ENCODE peak calls at places on chromosomes 12 and 14, in eight cellular contexts. One of them, this sample, is unnamed.

GRCh38 chr14:99674064-99674650 is 9.9 kb upstream of the CYP46A1 start:
- DNase-seq in sigmoid colon: peak; percentile 40
- DNase-seq in IMR-90: no peak
- DNase-seq in neuronal stem cell: no peak
- DNase-seq in GM23248: no peak
- DNase-seq in HCT116: no peak
- DNase-seq in tibial nerve: no peak
- DNase-seq in adrenal gland: no peak
- DNase-seq in this sample: no peak

GRCh38 chr12:131067993-131068942 is 114.6 kb downstream of the ADGRD1 start:
- DNase-seq in sigmoid colon: peak; percentile 61
- DNase-seq in IMR-90: no peak
- DNase-seq in neuronal stem cell: no peak
- DNase-seq in GM23248: no peak
- DNase-seq in HCT116: no peak
- DNase-seq in tibial nerve: no peak
- DNase-seq in adrenal gland: no peak
- DNase-seq in this sample: no peak

GRCh38 chr12:102966200-102966941 is 8.9 kb downstream of the ASCL1 start:
- DNase-seq in sigmoid colon: no peak
- DNase-seq in IMR-90: no peak
- DNase-seq in neuronal stem cell: no peak
- DNase-seq in GM23248: no peak
- DNase-seq in HCT116: no peak
- DNase-seq in tibial nerve: no peak
- DNase-seq in adrenal gland: no peak
- DNase-seq in this sample: no peak

GRCh38 chr12:58804749-58805148 is 115.6 kb downstream of the LRIG3 start:
- DNase-seq in sigmoid colon: no peak
- DNase-seq in IMR-90: no peak
- DNase-seq in neuronal stem cell: no peak
- DNase-seq in GM23248: peak; percentile 13
- DNase-seq in HCT116: peak; percentile 7
- DNase-seq in tibial nerve: no peak
- DNase-seq in adrenal gland: no peak
- DNase-seq in this sample: no peak

GRCh38 chr14:33679461-33680225 is 271.2 kb downstream of the EGLN3 start:
- DNase-seq in sigmoid colon: no peak
- DNase-seq in IMR-90: peak; percentile 13
- DNase-seq in neuronal stem cell: peak; percentile 4
- DNase-seq in GM23248: peak; percentile 83
- DNase-seq in HCT116: no peak
- DNase-seq in tibial nerve: no peak
- DNase-seq in adrenal gland: no peak
- DNase-seq in this sample: no peak

GRCh38 chr12:6266431-6267006 is 44.0 kb upstream of the PLEKHG6 start:
- DNase-seq in sigmoid colon: no peak
- DNase-seq in IMR-90: no peak
- DNase-seq in neuronal stem cell: no peak
- DNase-seq in GM23248: no peak
- DNase-seq in HCT116: no peak
- DNase-seq in tibial nerve: no peak
- DNase-seq in adrenal gland: no peak
- DNase-seq in this sample: no peak

GRCh38 chr12:108616941-108617858 is 16.5 kb downstream of the SELPLG start:
- DNase-seq in sigmoid colon: no peak
- DNase-seq in IMR-90: no peak
- DNase-seq in neuronal stem cell: no peak
- DNase-seq in GM23248: no peak
- DNase-seq in HCT116: no peak
- DNase-seq in tibial nerve: no peak
- DNase-seq in adrenal gland: no peak
- DNase-seq in this sample: no peak

GRCh38 chr14:72443991-72444431 is 449.9 kb downstream of the DPF3 start:
- DNase-seq in sigmoid colon: no peak
- DNase-seq in IMR-90: no peak
- DNase-seq in neuronal stem cell: no peak
- DNase-seq in GM23248: no peak
- DNase-seq in HCT116: no peak
- DNase-seq in tibial nerve: no peak
- DNase-seq in adrenal gland: no peak
- DNase-seq in this sample: no peak

GRCh38 chr14:69845787-69846186 is 33.4 kb upstream of the SMOC1 start:
- DNase-seq in sigmoid colon: no peak
- DNase-seq in IMR-90: peak; percentile 4
- DNase-seq in neuronal stem cell: no peak
- DNase-seq in GM23248: peak; percentile 9
- DNase-seq in HCT116: no peak
- DNase-seq in tibial nerve: no peak
- DNase-seq in adrenal gland: no peak
- DNase-seq in this sample: no peak

GRCh38 chr12:49097381-49097780 is 2.8 kb upstream of the DHH start:
- DNase-seq in sigmoid colon: no peak
- DNase-seq in IMR-90: no peak
- DNase-seq in neuronal stem cell: no peak
- DNase-seq in GM23248: no peak
- DNase-seq in HCT116: no peak
- DNase-seq in tibial nerve: no peak
- DNase-seq in adrenal gland: peak; percentile 43
- DNase-seq in this sample: no peak

DNA sequence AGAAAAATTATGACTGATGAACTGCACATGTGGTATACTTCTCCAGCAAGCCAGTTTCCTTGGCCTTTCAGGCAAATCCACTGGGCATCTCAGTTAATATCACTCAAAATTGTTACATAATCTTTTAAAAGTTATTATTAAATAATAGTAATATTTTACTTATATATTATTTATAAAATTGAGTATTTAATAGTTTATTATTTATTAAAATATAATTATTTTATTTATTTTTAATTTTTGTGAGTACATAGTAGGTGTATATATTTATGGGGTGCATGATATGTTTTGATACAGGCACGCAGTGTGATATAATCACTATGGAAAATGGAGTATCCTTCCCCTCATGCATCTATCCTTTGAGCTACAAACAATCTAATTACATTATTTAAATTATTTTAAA is 384.1 kb upstream of the LRFN5 start:
- DNase-seq in sigmoid colon: no peak
- DNase-seq in IMR-90: no peak
- DNase-seq in neuronal stem cell: no peak
- DNase-seq in GM23248: no peak
- DNase-seq in HCT116: no peak
- DNase-seq in tibial nerve: no peak
- DNase-seq in adrenal gland: no peak
- DNase-seq in this sample: no peak
- H3K9me3 ChIP-seq in sigmoid colon: no peaks in the 10 kb centered on the region
- H3K9me3 ChIP-seq in IMR-90: no peaks in the 10 kb centered on the region
- H3K9me3 ChIP-seq in neuronal stem cell: no peaks in the 10 kb centered on the region
- H3K9me3 ChIP-seq in GM23248: no peaks in the 10 kb centered on the region
- H3K9me3 ChIP-seq in HCT116: no peaks in the 10 kb centered on the region
- H3K9me3 ChIP-seq in tibial nerve: no peaks in the 10 kb centered on the region
- H3K9me3 ChIP-seq in adrenal gland: no peaks in the 10 kb centered on the region
- H3K9me3 ChIP-seq in this sample: no peaks in the 10 kb centered on the region

DNA sequence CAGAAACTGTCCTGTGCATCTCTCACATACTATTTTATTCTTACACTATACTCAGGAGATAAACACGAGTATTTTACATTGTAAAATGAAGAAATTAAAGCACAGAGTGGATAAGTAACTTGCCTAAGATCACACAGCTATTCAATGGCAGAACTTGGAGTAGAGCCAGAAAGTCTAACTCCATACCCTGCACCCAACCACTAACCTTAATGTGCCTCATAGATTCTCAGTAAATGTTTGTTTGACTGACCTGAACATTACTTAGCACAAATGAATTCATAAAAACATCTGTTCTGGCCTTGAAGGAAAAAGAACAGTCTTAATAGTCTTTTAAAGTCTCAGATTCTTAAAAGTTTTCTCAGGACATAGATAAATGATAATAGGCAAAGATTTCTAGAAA is 83.5 kb upstream of the OVCH1 start:
- DNase-seq in sigmoid colon: no peak
- DNase-seq in IMR-90: peak; percentile 33
- DNase-seq in neuronal stem cell: no peak
- DNase-seq in GM23248: no peak
- DNase-seq in HCT116: no peak
- DNase-seq in tibial nerve: no peak
- DNase-seq in adrenal gland: no peak
- DNase-seq in this sample: no peak
- H3K4me1 ChIP-seq in sigmoid colon: peaks cover 27% of the 10 kb centered on the region
- H3K4me1 ChIP-seq in IMR-90: peaks cover 19% of the 10 kb centered on the region
- H3K4me1 ChIP-seq in neuronal stem cell: no peaks in the 10 kb centered on the region
- H3K4me1 ChIP-seq in GM23248: peaks cover 17% of the 10 kb centered on the region
- H3K4me1 ChIP-seq in HCT116: no peaks in the 10 kb centered on the region
- H3K4me1 ChIP-seq in tibial nerve: peaks cover 21% of the 10 kb centered on the region
- H3K4me1 ChIP-seq in adrenal gland: peaks cover 33% of the 10 kb centered on the region
- H3K4me1 ChIP-seq in this sample: no peaks in the 10 kb centered on the region

GRCh38 chr12:34291001-34291400 is 268.7 kb downstream of the ALG10 start:
- DNase-seq in sigmoid colon: peak; percentile 47
- DNase-seq in IMR-90: no peak
- DNase-seq in neuronal stem cell: no peak
- DNase-seq in GM23248: no peak
- DNase-seq in HCT116: no peak
- DNase-seq in tibial nerve: no peak
- DNase-seq in adrenal gland: no peak
- DNase-seq in this sample: no peak

GRCh38 chr12:34291426-34291901 is 269.2 kb downstream of the ALG10 start:
- DNase-seq in sigmoid colon: peak; percentile 37
- DNase-seq in IMR-90: no peak
- DNase-seq in neuronal stem cell: no peak
- DNase-seq in GM23248: no peak
- DNase-seq in HCT116: no peak
- DNase-seq in tibial nerve: no peak
- DNase-seq in adrenal gland: peak; percentile 10
- DNase-seq in this sample: no peak

GRCh38 chr12:34289431-34290190 is 267.3 kb downstream of the ALG10 start:
- DNase-seq in sigmoid colon: peak; percentile 37
- DNase-seq in IMR-90: no peak
- DNase-seq in neuronal stem cell: no peak
- DNase-seq in GM23248: no peak
- DNase-seq in HCT116: no peak
- DNase-seq in tibial nerve: no peak
- DNase-seq in adrenal gland: peak; percentile 6
- DNase-seq in this sample: no peak

GRCh38 chr12:34288963-34289345 is 266.7 kb downstream of the ALG10 start:
- DNase-seq in sigmoid colon: no peak
- DNase-seq in IMR-90: no peak
- DNase-seq in neuronal stem cell: no peak
- DNase-seq in GM23248: no peak
- DNase-seq in HCT116: no peak
- DNase-seq in tibial nerve: no peak
- DNase-seq in adrenal gland: peak; percentile 6
- DNase-seq in this sample: no peak

GRCh38 chr12:34290191-34290995 is 268.1 kb downstream of the ALG10 start:
- DNase-seq in sigmoid colon: peak; percentile 40
- DNase-seq in IMR-90: no peak
- DNase-seq in neuronal stem cell: no peak
- DNase-seq in GM23248: no peak
- DNase-seq in HCT116: no peak
- DNase-seq in tibial nerve: no peak
- DNase-seq in adrenal gland: peak; percentile 4
- DNase-seq in this sample: no peak
- H3K9me3 ChIP-seq in sigmoid colon: peaks cover 3% of the 10 kb centered on the region
- H3K9me3 ChIP-seq in IMR-90: peaks cover 75% of the 10 kb centered on the region
- H3K9me3 ChIP-seq in neuronal stem cell: peaks cover 74% of the 10 kb centered on the region
- H3K9me3 ChIP-seq in GM23248: no peaks in the 10 kb centered on the region
- H3K9me3 ChIP-seq in HCT116: no peaks in the 10 kb centered on the region
- H3K9me3 ChIP-seq in tibial nerve: peaks cover 5% of the 10 kb centered on the region
- H3K9me3 ChIP-seq in adrenal gland: no peaks in the 10 kb centered on the region
- H3K9me3 ChIP-seq in this sample: peaks cover 44% of the 10 kb centered on the region

GRCh38 chr14:76963366-76963765 is 65.1 kb downstream of the IRF2BPL start:
- DNase-seq in sigmoid colon: no peak
- DNase-seq in IMR-90: no peak
- DNase-seq in neuronal stem cell: no peak
- DNase-seq in GM23248: no peak
- DNase-seq in HCT116: no peak
- DNase-seq in tibial nerve: no peak
- DNase-seq in adrenal gland: no peak
- DNase-seq in this sample: no peak
- H3K4me1 ChIP-seq in sigmoid colon: peaks cover 41% of the 10 kb centered on the region
- H3K4me1 ChIP-seq in IMR-90: peaks cover 20% of the 10 kb centered on the region
- H3K4me1 ChIP-seq in neuronal stem cell: peaks cover 26% of the 10 kb centered on the region
- H3K4me1 ChIP-seq in GM23248: peaks cover 27% of the 10 kb centered on the region
- H3K4me1 ChIP-seq in HCT116: peaks cover 70% of the 10 kb centered on the region
- H3K4me1 ChIP-seq in tibial nerve: peaks cover 9% of the 10 kb centered on the region
- H3K4me1 ChIP-seq in adrenal gland: peaks cover 19% of the 10 kb centered on the region
- H3K4me1 ChIP-seq in this sample: peaks cover 5% of the 10 kb centered on the region

GRCh38 chr14:22629357-22629756 is 14.8 kb downstream of the OR6J1 start:
- DNase-seq in sigmoid colon: no peak
- DNase-seq in IMR-90: no peak
- DNase-seq in neuronal stem cell: no peak
- DNase-seq in GM23248: no peak
- DNase-seq in HCT116: no peak
- DNase-seq in tibial nerve: no peak
- DNase-seq in adrenal gland: no peak
- DNase-seq in this sample: no peak
- H3K9me3 ChIP-seq in sigmoid colon: no peaks in the 10 kb centered on the region
- H3K9me3 ChIP-seq in IMR-90: no peaks in the 10 kb centered on the region
- H3K9me3 ChIP-seq in neuronal stem cell: no peaks in the 10 kb centered on the region
- H3K9me3 ChIP-seq in GM23248: no peaks in the 10 kb centered on the region
- H3K9me3 ChIP-seq in HCT116: no peaks in the 10 kb centered on the region
- H3K9me3 ChIP-seq in tibial nerve: no peaks in the 10 kb centered on the region
- H3K9me3 ChIP-seq in adrenal gland: no peaks in the 10 kb centered on the region
- H3K9me3 ChIP-seq in this sample: no peaks in the 10 kb centered on the region